ENCODE peak calls at places on chromosomes 7 and 10, in four cellular contexts. S is transverse colon, E is body of pancreas, F is stomach. U is an unnamed sample.

GRCh38 chr10:113905756-113906155 is 51.3 kb downstream of the NHLRC2 start:
- DNase-seq in S (no peak), E (no peak), F (no peak), U (no peak)

GRCh38 chr7:139121-139520 is 53.2 kb upstream of the FAM20C start:
- DNase-seq in S (no peak), E (no peak), F (no peak), U (no peak)

GRCh38 chr10:28837613-28838390 is 160.5 kb downstream of the BAMBI start:
- DNase-seq in S (no peak), E (no peak), F (no peak), U (no peak)

GRCh38 chr7:15801041-15801440 is 114.6 kb upstream of the MEOX2 start:
- DNase-seq in S (no peak), E (no peak), F (no peak), U (no peak)

GRCh38 chr7:43584200-43584586 is 1.3 kb downstream of the STK17A start:
- DNase-seq in S (peak; percentile 19), E (peak; percentile 45), F (no peak), U (no peak)

GRCh38 chr7:139915864-139916716 is 87.0 kb downstream of the TBXAS1 start:
- DNase-seq in S (peak; percentile 55), E (peak; percentile 29), F (peak; percentile 46), U (no peak)

GRCh38 chr7:94907420-94908203 is at the start of gene PPP1R9A:
- DNase-seq in S (peak; percentile 61), E (peak; percentile 69), F (peak; percentile 58), U (peak; percentile 66)

GRCh38 chr10:99374526-99374925 is 45.4 kb downstream of the CNNM1 start:
- DNase-seq in S (no peak), E (no peak), F (no peak), U (no peak)

GRCh38 chr7:36039243-36039642 is 113.8 kb upstream of the EEPD1 start:
- DNase-seq in S (no peak), E (no peak), F (no peak), U (no peak)

GRCh38 chr10:99768430-99769011 is 13.9 kb upstream of the ABCC2 start:
- DNase-seq in S (no peak), E (no peak), F (no peak), U (no peak)

GRCh38 chr10:42954776-42955492 is 121.9 kb upstream of the RET start:
- DNase-seq in S (no peak), E (no peak), F (peak; percentile 16), U (peak; percentile 50)

GRCh38 chr7:19621740-19622139 is 87.1 kb downstream of the POLR1F start:
- DNase-seq in S (no peak), E (no peak), F (no peak), U (no peak)

GRCh38 chr10:955127-955819 is 23.8 kb upstream of the LARP4B start:
- DNase-seq in S (no peak), E (no peak), F (no peak), U (peak; percentile 49)

GRCh38 chr10:45515630-45516029 is 141.6 kb downstream of the ALOX5 start:
- DNase-seq in S (no peak), E (no peak), F (no peak), U (no peak)

DNA sequence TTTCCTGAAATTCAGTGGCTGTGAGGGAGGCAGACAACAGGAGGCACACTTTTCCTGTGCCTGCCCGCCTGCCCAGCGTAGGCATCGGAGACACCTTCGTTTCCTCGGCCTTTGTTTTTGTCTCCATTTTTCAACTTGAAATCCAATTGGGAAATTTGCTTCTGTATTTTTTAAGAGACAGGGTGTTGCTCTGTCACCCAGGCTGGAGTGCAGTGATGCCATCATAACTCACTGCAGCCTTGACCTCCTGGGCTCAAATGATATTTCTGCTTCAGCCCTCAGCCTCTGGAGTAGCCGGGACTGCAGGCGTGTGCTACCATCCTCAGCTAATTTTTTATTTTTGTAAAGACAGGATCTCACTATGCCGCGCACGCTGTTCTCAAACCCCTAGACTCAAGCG is 116.8 kb downstream of the CYTH3 start:
- DNase-seq in S (no peak), E (no peak), F (no peak), U (peak; percentile 28)
- H3K36me3 ChIP-seq in S (peaks cover 26% of the 10 kb centered on the region), E (no peaks in the 10 kb centered on the region), F (peaks cover 99% of the 10 kb centered on the region), U (peaks cover 29% of the 10 kb centered on the region)

DNA sequence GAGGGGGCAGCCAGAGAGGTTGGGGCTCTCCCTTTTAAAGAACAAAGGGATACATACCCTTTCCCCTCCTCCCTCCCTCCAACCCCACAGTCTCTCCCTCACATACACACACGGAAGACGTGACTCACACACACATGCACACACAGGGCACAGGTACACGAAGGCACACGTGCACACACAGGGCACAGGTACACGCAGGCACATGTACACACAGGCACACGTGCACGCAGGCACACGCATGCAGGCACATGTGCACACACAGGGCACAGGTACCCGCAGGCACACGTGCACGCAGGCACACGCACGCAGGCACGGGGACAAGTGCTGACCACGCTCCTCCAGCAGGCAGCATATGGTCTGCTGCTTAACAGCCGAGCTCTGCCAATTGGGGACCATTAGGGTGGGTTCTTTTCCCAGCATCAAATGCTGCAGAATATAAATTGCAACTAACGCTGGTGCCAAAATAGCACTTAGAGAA is 55.0 kb upstream of the TNRC18 start:
- DNase-seq in S (no peak), E (no peak), F (no peak), U (no peak)
- TF ChIP-seq CTCF in S (no peak), E (no peak), F (no peak), U (no peak)

DNA sequence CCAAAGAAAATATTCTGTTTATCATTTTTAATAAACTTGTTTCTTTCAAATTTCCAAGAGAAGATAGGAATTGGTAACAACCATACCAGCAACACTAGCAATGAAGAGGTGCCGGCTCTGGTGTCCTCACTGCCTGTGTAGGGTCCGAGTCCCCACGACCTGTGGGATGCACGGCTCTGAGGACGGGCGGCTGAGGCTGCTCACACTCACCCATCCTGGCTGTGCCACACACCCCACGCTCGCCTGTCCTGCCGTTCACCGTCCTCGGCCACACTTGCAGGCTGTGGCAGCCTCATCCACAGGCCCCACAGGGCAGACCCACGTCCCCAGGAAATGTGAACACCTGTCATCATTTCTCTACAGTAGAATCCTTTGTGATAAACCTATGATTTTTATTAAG is 48.2 kb upstream of the DPYSL4 start:
- DNase-seq in S (no peak), E (no peak), F (no peak), U (no peak)
- TF ChIP-seq POLR2A in S (no peak), E (no peak), F (no peak), U (no peak)

DNA sequence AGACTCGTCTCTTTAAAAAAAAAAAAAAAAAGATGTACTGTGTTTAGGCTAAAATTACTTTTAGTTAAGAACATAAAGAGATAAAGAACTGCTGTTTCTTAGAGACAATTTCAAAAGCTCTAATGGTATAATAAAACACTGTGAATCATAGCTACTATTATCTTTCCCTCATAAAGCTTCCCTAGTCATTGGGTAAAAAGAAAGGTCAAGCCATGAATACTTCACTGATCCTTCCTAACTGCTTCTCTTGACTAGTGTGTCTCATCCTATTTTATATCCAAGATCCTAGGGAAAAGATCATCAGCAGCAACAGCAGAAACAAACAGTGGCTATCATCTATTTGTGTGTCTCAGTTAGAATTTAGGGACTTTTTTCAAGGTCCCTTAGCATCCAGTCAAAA is 10.5 kb downstream of the YME1L1 start:
- DNase-seq in S (no peak), E (no peak), F (no peak), U (no peak)
- H3K36me3 ChIP-seq in S (peaks cover 50% of the 10 kb centered on the region), E (no peaks in the 10 kb centered on the region), F (peaks cover 97% of the 10 kb centered on the region), U (peaks cover 23% of the 10 kb centered on the region)

GRCh38 chr10:127715782-127716378 is 21.1 kb upstream of the FOXI2 start:
- DNase-seq in S (no peak), E (no peak), F (no peak), U (no peak)
- TF ChIP-seq CTCF in S (peak; percentile 16), E (no peak), F (no peak), U (no peak)

GRCh38 chr10:133357293-133358151 is at the start of gene FUOM:
- DNase-seq in S (peak; percentile 58), E (peak; percentile 41), F (no peak), U (no peak)
- TF ChIP-seq POLR2A in S (no peak), E (no peak), F (no peak), U (no peak)

DNA sequence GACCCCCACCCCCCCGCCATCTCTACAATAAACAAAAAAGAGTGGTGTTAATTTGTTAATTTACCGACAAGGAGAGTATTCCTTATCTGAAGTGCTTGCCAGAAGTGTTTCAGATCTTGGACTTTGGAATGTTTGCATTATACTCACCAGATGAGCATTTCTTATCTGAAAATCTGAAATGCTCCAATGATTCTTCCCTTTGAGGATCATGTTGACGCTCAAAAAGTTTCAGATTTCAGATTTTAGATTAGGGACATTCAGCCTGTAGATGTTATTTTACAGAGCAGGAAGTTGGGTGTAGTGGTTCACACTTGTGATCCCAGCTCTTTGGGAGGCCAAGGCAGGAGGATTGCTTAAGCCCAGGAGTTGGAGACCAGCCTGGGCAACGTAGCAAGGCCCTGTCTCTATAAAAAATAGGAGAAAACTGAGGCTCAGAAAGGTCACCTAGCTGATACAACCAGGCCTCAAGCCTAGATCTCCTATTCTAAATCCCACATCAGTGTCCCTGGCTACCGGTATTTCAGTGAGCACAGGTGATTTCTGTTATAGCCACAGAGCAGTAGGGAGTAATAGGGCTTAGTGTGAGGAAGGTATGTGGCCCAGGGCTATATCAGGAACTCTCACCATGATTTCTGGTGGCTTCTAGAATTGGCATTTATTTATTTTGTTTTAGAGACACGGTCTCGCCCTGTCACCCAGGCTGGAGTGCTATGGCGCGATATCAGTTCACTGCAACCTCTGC is 35.4 kb downstream of the TMEM120A start:
- DNase-seq in S (no peak), E (no peak), F (no peak), U (no peak)
- H3K36me3 ChIP-seq in S (peaks cover 7% of the 10 kb centered on the region), E (no peaks in the 10 kb centered on the region), F (peaks cover 72% of the 10 kb centered on the region), U (peaks cover 18% of the 10 kb centered on the region)

U was measured in sigmoid colon.